ENCODE peak calls at places on chromosomes 1 and 21, in nine cellular contexts. B is activated T-cell treated with anti-CD3 and anti-CD28 coated beads for 1 hour; W is tibial artery; H is stimulated activated CD4-positive, alpha-beta T cell treated with anti-CD3 and anti-CD28 coated beads, Interleukin-15, amount 100 ng/mL, for 1 hour; U is LoVo; R is stromal cell of bone marrow; T is NCI-H748 treated with DMSO at 0.1 percent for 48 hours; K is T-cell; V is MM.1S. A is an unnamed sample.

GRCh38 chr1:230824571-230825060 is 43.7 kb downstream of the C1orf198 start:
- DNase-seq in R (peak; percentile 41), K (no peak), H (no peak), B (no peak), U (no peak), T (no peak), W (peak; percentile 78), V (no peak), A (no peak)

GRCh38 chr1:245258271-245258920 is 103.6 kb downstream of the KIF26B start:
- DNase-seq in H (no peak), V (no peak), W (no peak), R (no peak), K (no peak), U (peak; percentile 63), B (no peak), T (no peak), A (no peak)

GRCh38 chr1:147611021-147611426 is 59.3 kb downstream of the ACP6 start:
- DNase-seq in W (no peak), V (peak; percentile 62), U (no peak), H (no peak), K (no peak), T (peak; percentile 28), B (no peak), R (no peak), A (no peak)

GRCh38 chr1:29272171-29272907 is 36.0 kb downstream of the PTPRU start:
- DNase-seq in W (peak; percentile 16), V (no peak), U (no peak), B (no peak), K (no peak), T (no peak), R (no peak), H (no peak), A (no peak)

GRCh38 chr21:27359141-27359540 is 392.3 kb upstream of the ADAMTS5 start:
- DNase-seq in W (no peak), R (no peak), K (no peak), H (no peak), V (no peak), B (no peak), U (no peak), T (no peak), A (no peak)

GRCh38 chr1:150749720-150750311 is 15.8 kb downstream of the CTSS start:
- DNase-seq in R (no peak), H (no peak), T (no peak), K (no peak), V (no peak), B (no peak), U (no peak), W (no peak), A (no peak)

GRCh38 chr1:230424440-230425251 is 1.5 kb downstream of the PGBD5 start:
- DNase-seq in R (no peak), K (no peak), H (no peak), T (peak; percentile 6), B (no peak), W (no peak), U (no peak), V (no peak), A (no peak)

GRCh38 chr1:223460566-223461189 is 67.5 kb downstream of the CCDC185 start:
- DNase-seq in R (no peak), K (no peak), U (no peak), W (no peak), T (no peak), V (no peak), H (no peak), B (no peak), A (no peak)

GRCh38 chr1:43913051-43913501 is 20.5 kb upstream of the ARTN start:
- DNase-seq in R (no peak), V (no peak), T (no peak), H (no peak), B (no peak), U (no peak), K (no peak), W (peak; percentile 28), A (no peak)